ENCODE peak calls at places on chromosomes 16 and 17, in five cellular contexts. One of them, this sample, is unnamed.

GRCh38 chr17:28648698-28649097 is 3.7 kb upstream of the BLTP2 start:
- DNase-seq in effector CD4-positive, alpha-beta T cell: no peak
- DNase-seq in ACHN: no peak
- DNase-seq in Panc1: no peak
- DNase-seq in EH: no peak
- DNase-seq in this sample: no peak

GRCh38 chr17:41415833-41416335 is 8.5 kb downstream of the KRT37 start:
- DNase-seq in effector CD4-positive, alpha-beta T cell: no peak
- DNase-seq in ACHN: peak; percentile 61
- DNase-seq in Panc1: no peak
- DNase-seq in EH: peak; percentile 88
- DNase-seq in this sample: no peak

GRCh38 chr17:42272162-42272561 is 4.0 kb downstream of the STAT5B start:
- DNase-seq in effector CD4-positive, alpha-beta T cell: no peak
- DNase-seq in ACHN: no peak
- DNase-seq in Panc1: no peak
- DNase-seq in EH: no peak
- DNase-seq in this sample: no peak

GRCh38 chr17:50465171-50465570 is 3.5 kb downstream of the CHAD start:
- DNase-seq in effector CD4-positive, alpha-beta T cell: no peak
- DNase-seq in ACHN: no peak
- DNase-seq in Panc1: no peak
- DNase-seq in EH: no peak
- DNase-seq in this sample: no peak

GRCh38 chr17:66952031-66952524 is 12.4 kb upstream of the CACNG4 start:
- DNase-seq in effector CD4-positive, alpha-beta T cell: no peak
- DNase-seq in ACHN: peak; percentile 96
- DNase-seq in Panc1: peak; percentile 67
- DNase-seq in EH: peak; percentile 92
- DNase-seq in this sample: peak; percentile 97

GRCh38 chr16:11494433-11494832 is 92.3 kb downstream of the LITAF start:
- DNase-seq in effector CD4-positive, alpha-beta T cell: peak; percentile 6
- DNase-seq in ACHN: no peak
- DNase-seq in Panc1: no peak
- DNase-seq in EH: no peak
- DNase-seq in this sample: no peak

GRCh38 chr17:338442-339192 is 14.0 kb downstream of the RPH3AL start:
- DNase-seq in effector CD4-positive, alpha-beta T cell: no peak
- DNase-seq in ACHN: no peak
- DNase-seq in Panc1: no peak
- DNase-seq in EH: no peak
- DNase-seq in this sample: no peak

GRCh38 chr17:2101448-2102257 is 46.8 kb downstream of the HIC1 start:
- DNase-seq in effector CD4-positive, alpha-beta T cell: peak; percentile 12
- DNase-seq in ACHN: peak; percentile 86
- DNase-seq in Panc1: no peak
- DNase-seq in EH: peak; percentile 39
- DNase-seq in this sample: no peak

GRCh38 chr17:78124081-78124835 is 4.3 kb downstream of the TMC6 start:
- DNase-seq in effector CD4-positive, alpha-beta T cell: no peak
- DNase-seq in ACHN: no peak
- DNase-seq in Panc1: no peak
- DNase-seq in EH: no peak
- DNase-seq in this sample: no peak

GRCh38 chr17:7929158-7930029 is at the start of gene KCNAB3:
- DNase-seq in effector CD4-positive, alpha-beta T cell: peak; percentile 46
- DNase-seq in ACHN: no peak
- DNase-seq in Panc1: no peak
- DNase-seq in EH: peak; percentile 84
- DNase-seq in this sample: no peak

GRCh38 chr17:40070895-40071719 is 8.3 kb downstream of the THRA start:
- DNase-seq in effector CD4-positive, alpha-beta T cell: no peak
- DNase-seq in ACHN: peak; percentile 53
- DNase-seq in Panc1: no peak
- DNase-seq in EH: no peak
- DNase-seq in this sample: no peak

GRCh38 chr17:4998027-4998665 is 396 bp downstream of the KIF1C start:
- DNase-seq in effector CD4-positive, alpha-beta T cell: peak; percentile 23
- DNase-seq in ACHN: no peak
- DNase-seq in Panc1: no peak
- DNase-seq in EH: no peak
- DNase-seq in this sample: no peak

This sample was measured in keratinocyte.